ENCODE peak calls at places on chromosomes 1 and 21, in six cellular contexts. P, N, U, C, K and D are unnamed samples.

GRCh38 chr1:237932806-237933205 is 42.1 kb upstream of the ZP4 start:
- DNase-seq in P (no peak), N (no peak), U (no peak), C (no peak), K (no peak), D (no peak)

GRCh38 chr21:45332981-45333582 is 45.4 kb upstream of the POFUT2 start:
- DNase-seq in P (no peak), N (no peak), U (no peak), C (no peak), K (no peak), D (no peak)

GRCh38 chr1:94580367-94581115 is 39.0 kb upstream of the F3 start:
- DNase-seq in P (no peak), N (no peak), U (no peak), C (no peak), K (no peak), D (no peak)

GRCh38 chr21:45662623-45663015 is 19.1 kb downstream of the PCBP3 start:
- DNase-seq in P (no peak), N (no peak), U (no peak), C (no peak), K (no peak), D (no peak)

GRCh38 chr1:39139723-39140360 is 64.7 kb upstream of the MACF1 start:
- DNase-seq in P (no peak), N (no peak), U (no peak), C (no peak), K (no peak), D (no peak)

GRCh38 chr1:214349781-214350180 is 68.8 kb downstream of the SMYD2 start:
- DNase-seq in P (no peak), N (no peak), U (no peak), C (no peak), K (no peak), D (no peak)

GRCh38 chr1:24737368-24738117 is 7.7 kb upstream of the CLIC4 start:
- DNase-seq in P (no peak), N (no peak), U (no peak), C (no peak), K (no peak), D (no peak)

GRCh38 chr1:29706936-29707335 is 470.6 kb downstream of the PTPRU start:
- DNase-seq in P (no peak), N (no peak), U (peak), C (no peak), K (peak), D (peak)

GRCh38 chr21:38787461-38788274 is 18.1 kb upstream of the ETS2 start:
- DNase-seq in P (no peak), N (no peak), U (peak), C (no peak), K (no peak), D (no peak)

GRCh38 chr1:187689137-187689536 is 860.4 kb downstream of the PLA2G4A start:
- DNase-seq in P (no peak), N (no peak), U (no peak), C (no peak), K (no peak), D (no peak)

GRCh38 chr1:241250465-241250864 is 106.5 kb downstream of the RGS7 start:
- DNase-seq in P (no peak), N (no peak), U (no peak), C (no peak), K (no peak), D (no peak)

GRCh38 chr1:28447674-28448073 is 58.2 kb upstream of the RCC1 start:
- DNase-seq in P (no peak), N (no peak), U (no peak), C (no peak), K (no peak), D (no peak)